ENCODE peak calls at places on chromosomes 16 and 17, in eight cellular contexts. Z, U, Y, R, M, I, J and A are unnamed samples.

GRCh38 chr17:62919388-62919787 is 46.6 kb upstream of the TANC2 start:
- DNase-seq in U (no peak), R (no peak), Y (no peak), M (no peak), J (no peak), Z (no peak), I (peak; percentile 57), A (no peak)

GRCh38 chr16:88727871-88728270 is 21.6 kb downstream of the CTU2 start:
- DNase-seq in U (no peak), J (no peak), R (no peak), M (no peak), Y (no peak), Z (no peak), I (no peak), A (no peak)

GRCh38 chr17:385195-385835 is 32.7 kb upstream of the RPH3AL start:
- DNase-seq in Z (peak; percentile 28), U (peak; percentile 75), M (no peak), Y (peak; percentile 51), I (peak; percentile 69), J (peak; percentile 86), R (peak; percentile 54), A (peak; percentile 63)

GRCh38 chr16:70544548-70544947 is 20.9 kb downstream of the SF3B3 start:
- DNase-seq in R (no peak), Z (no peak), U (no peak), Y (no peak), J (no peak), M (no peak), I (no peak), A (no peak)

GRCh38 chr16:13136896-13137295 is 235.5 kb downstream of the SHISA9 start:
- DNase-seq in R (no peak), M (no peak), Y (no peak), Z (no peak), I (no peak), U (no peak), J (no peak), A (no peak)

GRCh38 chr17:80277751-80278671 is 17.4 kb downstream of the RNF213 start:
- DNase-seq in I (no peak), Z (no peak), J (peak; percentile 75), Y (no peak), U (no peak), R (no peak), M (no peak), A (peak; percentile 43)

GRCh38 chr16:65148804-65149203 is 26.9 kb upstream of the CDH11 start:
- DNase-seq in I (no peak), M (no peak), J (no peak), Y (no peak), R (no peak), Z (no peak), U (no peak), A (no peak)

GRCh38 chr16:84475643-84476240 is 28.7 kb downstream of the MEAK7 start:
- DNase-seq in I (no peak), R (peak; percentile 37), U (no peak), Y (no peak), Z (no peak), J (no peak), M (no peak), A (no peak)

GRCh38 chr16:11612110-11612981 is 25.6 kb upstream of the LITAF start:
- DNase-seq in M (no peak), Y (no peak), I (peak; percentile 50), U (peak; percentile 43), Z (no peak), J (peak; percentile 94), R (peak; percentile 43), A (peak; percentile 90)

GRCh38 chr16:30623558-30624283 is 13.5 kb upstream of the ZNF689 start:
- DNase-seq in Z (no peak), I (no peak), U (no peak), J (no peak), Y (no peak), R (no peak), M (no peak), A (no peak)

GRCh38 chr17:34578016-34578415 is 1.4 kb upstream of the TMEM132E start:
- DNase-seq in J (no peak), U (no peak), Z (no peak), R (no peak), M (no peak), I (no peak), Y (no peak), A (no peak)

GRCh38 chr16:9128346-9129342 is 37.2 kb downstream of the HAPSTR1 start:
- DNase-seq in M (no peak), Y (no peak), U (no peak), J (no peak), I (no peak), Z (no peak), R (no peak), A (no peak)

GRCh38 chr16:8887952-8888560 is 5.9 kb downstream of the LITAFD start:
- DNase-seq in U (peak; percentile 71), I (no peak), R (no peak), Y (no peak), J (no peak), M (no peak), Z (peak; percentile 53), A (peak; percentile 48)

GRCh38 chr16:53372942-53373871 is 61.1 kb upstream of the RBL2 start:
- DNase-seq in Z (no peak), M (peak; percentile 63), I (peak; percentile 28), J (peak; percentile 95), U (peak; percentile 36), R (no peak), Y (no peak), A (peak; percentile 84)

GRCh38 chr16:85844786-85845185 is 45.3 kb downstream of the COX4I1 start:
- DNase-seq in R (no peak), I (no peak), J (no peak), Y (no peak), U (no peak), Z (no peak), M (no peak), A (no peak)

GRCh38 chr16:52113812-52114211 is 433.1 kb downstream of the TOX3 start:
- DNase-seq in I (no peak), J (no peak), R (no peak), Y (no peak), M (no peak), Z (no peak), U (no peak), A (no peak)

GRCh38 chr16:77404823-77405222 is 30.0 kb downstream of the ADAMTS18 start:
- DNase-seq in J (peak; percentile 17), I (no peak), R (peak; percentile 33), U (no peak), Y (no peak), Z (no peak), M (no peak), A (no peak)

GRCh38 chr16:90044111-90044551 is 24.9 kb upstream of the DBNDD1 start:
- DNase-seq in R (no peak), Z (no peak), U (no peak), I (peak; percentile 41), J (peak; percentile 82), M (no peak), Y (no peak), A (no peak)

GRCh38 chr17:82103588-82104451 is 5.8 kb upstream of the FASN start:
- DNase-seq in J (no peak), R (peak; percentile 92), Y (peak; percentile 74), M (no peak), U (no peak), Z (peak; percentile 82), I (peak; percentile 50), A (peak; percentile 86)

GRCh38 chr17:31564883-31565297 is 173.4 kb downstream of the RAB11FIP4 start:
- DNase-seq in Z (no peak), U (peak; percentile 28), M (no peak), I (no peak), Y (peak; percentile 45), R (peak; percentile 69), J (no peak), A (no peak)

GRCh38 chr17:79902146-79902791 is 63.0 kb upstream of the CBX4 start:
- DNase-seq in J (no peak), I (no peak), M (no peak), R (peak; percentile 51), Z (no peak), Y (no peak), U (no peak), A (no peak)

GRCh38 chr17:75475144-75475835 is 18.9 kb downstream of the TMEM94 start:
- DNase-seq in I (no peak), Z (no peak), M (no peak), R (no peak), U (no peak), Y (no peak), J (peak; percentile 28), A (no peak)

GRCh38 chr17:75476274-75476673 is 19.8 kb downstream of the TMEM94 start:
- DNase-seq in I (no peak), Z (no peak), M (no peak), J (no peak), U (no peak), Y (peak; percentile 53), R (no peak), A (no peak)

GRCh38 chr17:75474736-75475135 is 18.3 kb downstream of the TMEM94 start:
- DNase-seq in Z (no peak), M (no peak), U (no peak), J (peak; percentile 39), Y (no peak), R (no peak), I (no peak), A (no peak)

GRCh38 chr17:75476752-75477492 is 20.5 kb downstream of the TMEM94 start:
- DNase-seq in U (no peak), Y (no peak), I (no peak), Z (no peak), J (peak; percentile 24), M (no peak), R (no peak), A (no peak)

GRCh38 chr17:75475851-75476250 is 19.4 kb downstream of the TMEM94 start:
- DNase-seq in U (peak; percentile 75), M (no peak), Y (peak; percentile 49), I (no peak), Z (no peak), R (no peak), J (peak; percentile 31), A (no peak)
- H3K27ac ChIP-seq in U (peak overlapping the region; percentile 85), M (no peak overlapping the region), Y (peak overlapping the region; percentile 68), I (no peak overlapping the region), Z (no peak overlapping the region), R (no peak overlapping the region), J (peak overlapping the region; percentile 74), A (peak overlapping the region; percentile 71)

DNA sequence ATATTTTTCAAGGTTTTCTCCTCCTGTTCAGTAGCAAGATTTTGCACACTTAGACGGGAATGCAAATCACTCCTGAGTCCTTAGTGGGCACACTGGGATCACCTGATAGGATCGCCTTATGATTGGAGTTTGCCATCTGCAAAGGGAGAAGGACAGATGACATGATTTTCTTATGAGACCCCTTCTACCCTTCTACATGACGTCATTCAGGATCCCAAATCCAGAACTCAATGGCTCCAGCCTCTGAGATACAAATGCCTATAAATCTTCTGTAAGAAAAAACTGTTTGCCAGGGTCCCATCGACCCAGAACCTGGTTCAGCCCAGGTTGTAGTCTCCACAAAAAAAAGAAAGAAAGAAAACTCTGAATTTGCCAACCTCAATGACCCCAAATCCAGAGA is 6.9 kb downstream of the ZNF423 start:
- DNase-seq in J (no peak), I (no peak), U (no peak), Y (no peak), Z (no peak), M (no peak), R (no peak), A (no peak)
- H3K4me1 ChIP-seq in J (peaks cover 9% of the 10 kb centered on the region), I (no peaks in the 10 kb centered on the region), U (peaks cover 22% of the 10 kb centered on the region), Y (no peaks in the 10 kb centered on the region), Z (peaks cover 2% of the 10 kb centered on the region), M (no peaks in the 10 kb centered on the region), R (peaks cover 19% of the 10 kb centered on the region), A (peaks cover 26% of the 10 kb centered on the region)

GRCh38 chr16:62950351-62950750 is 914.1 kb upstream of the CDH8 start:
- DNase-seq in J (no peak), Z (no peak), I (no peak), M (no peak), R (no peak), U (no peak), Y (no peak), A (no peak)
- H3K27ac ChIP-seq in J (no peak overlapping the region), Z (no peak overlapping the region), I (no peak overlapping the region), M (no peak overlapping the region), R (no peak overlapping the region), U (no peak overlapping the region), Y (no peak overlapping the region), A (no peak overlapping the region)

GRCh38 chr16:68743664-68744063 is 6.6 kb downstream of the CDH1 start:
- DNase-seq in I (no peak), U (no peak), M (no peak), J (no peak), Y (no peak), R (no peak), Z (no peak), A (no peak)
- H3K4me1 ChIP-seq in I (peaks cover 18% of the 10 kb centered on the region), U (no peaks in the 10 kb centered on the region), M (no peaks in the 10 kb centered on the region), J (peaks cover 24% of the 10 kb centered on the region), Y (no peaks in the 10 kb centered on the region), R (peaks cover 2% of the 10 kb centered on the region), Z (no peaks in the 10 kb centered on the region), A (peaks cover 38% of the 10 kb centered on the region)